ENCODE peak calls at places on chromosomes 4 and X, in four cellular contexts. B is H9, K is anterior cingulate cortex, S is LHCN-M2. R is an unnamed sample.

GRCh38 chr4:8427761-8428287 is 12.7 kb downstream of the ACOX3 start:
- DNase-seq in B (no peak), K (no peak), S (peak), R (peak)

GRCh38 chrX:2452799-2453198 is 48.0 kb downstream of the DHRSX start:
- DNase-seq in B (no peak), K (no peak), S (no peak), R (no peak)

GRCh38 chrX:84487365-84488353 is 14.6 kb downstream of the HDX start:
- DNase-seq in B (no peak), K (no peak), S (no peak), R (no peak)

GRCh38 chrX:45758738-45759397 is 558.2 kb upstream of the DIPK2B start:
- DNase-seq in B (no peak), K (no peak), S (peak), R (no peak)

GRCh38 chrX:39967348-39967747 is 130.4 kb downstream of the BCOR start:
- DNase-seq in B (no peak), K (no peak), S (no peak), R (no peak)

GRCh38 chr4:165540206-165540865 is 161.5 kb downstream of the CPE start:
- DNase-seq in B (no peak), K (no peak), S (no peak), R (no peak)

GRCh38 chrX:22429704-22430103 is 157.0 kb downstream of the CBLL2 start:
- DNase-seq in B (no peak), K (no peak), S (no peak), R (no peak)

GRCh38 chr4:43251760-43252317 is 359.3 kb downstream of the GRXCR1 start:
- DNase-seq in B (no peak), K (no peak), S (no peak), R (no peak)

GRCh38 chr4:2301806-2302205 is 39.9 kb upstream of the MXD4 start:
- DNase-seq in B (no peak), K (no peak), S (no peak), R (peak)

GRCh38 chr4:3452376-3452775 is 10.6 kb downstream of the HGFAC start:
- DNase-seq in B (peak), K (no peak), S (no peak), R (peak)

GRCh38 chrX:18075603-18076002 is 145.1 kb downstream of the BEND2 start:
- DNase-seq in B (no peak), K (no peak), S (no peak), R (no peak)

GRCh38 chrX:40964633-40965586 is 120.3 kb upstream of the USP9X start:
- DNase-seq in B (no peak), K (no peak), S (no peak), R (no peak)

GRCh38 chrX:153778151-153778551 is 2.7 kb upstream of the SRPK3 start:
- DNase-seq in B (no peak), K (no peak), S (no peak), R (peak)

GRCh38 chrX:42992199-42992943 is 214.4 kb upstream of the PPP1R2C start:
- DNase-seq in B (no peak), K (no peak), S (peak), R (no peak)

GRCh38 chrX:153381684-153382532 is 19.2 kb downstream of the PNMA6E start:
- DNase-seq in B (peak), K (no peak), S (peak), R (peak)

GRCh38 chr4:173545440-173545839 is 15.4 kb upstream of the HAND2 start:
- DNase-seq in B (no peak), K (no peak), S (no peak), R (no peak)

GRCh38 chr4:1297023-1297395 is 7.3 kb downstream of the MAEA start:
- DNase-seq in B (no peak), K (no peak), S (no peak), R (peak)

GRCh38 chr4:780730-781492 is 45.0 kb downstream of the CPLX1 start:
- DNase-seq in B (no peak), K (no peak), S (no peak), R (no peak)

GRCh38 chrX:78746496-78746895 is 1.0 kb upstream of the LPAR4 start:
- DNase-seq in B (peak), K (no peak), S (no peak), R (peak)

GRCh38 chrX:1476682-1477081 is 24.0 kb upstream of the ASMTL start:
- DNase-seq in B (no peak), K (no peak), S (no peak), R (no peak)

GRCh38 chrX:72392816-72393800 is 87.4 kb upstream of the CITED1 start:
- DNase-seq in B (no peak), K (no peak), S (no peak), R (no peak)

GRCh38 chr4:101655847-101656246 is 134.7 kb upstream of the BANK1 start:
- DNase-seq in B (no peak), K (no peak), S (no peak), R (no peak)

GRCh38 chr4:185623444-185624247 is 88.3 kb upstream of the PDLIM3 start:
- DNase-seq in B (no peak), K (no peak), S (no peak), R (no peak)

GRCh38 chr4:46937493-46937892 is 28.4 kb upstream of the COX7B2 start:
- DNase-seq in B (no peak), K (no peak), S (peak), R (no peak)

GRCh38 chrX:94524867-94525266 is 850.9 kb downstream of the FAM133A start:
- DNase-seq in B (peak), K (no peak), S (no peak), R (no peak)

GRCh38 chr4:98248984-98249383 is 12.2 kb upstream of the RAP1GDS1 start:
- DNase-seq in B (no peak), K (no peak), S (no peak), R (no peak)

GRCh38 chr4:26632916-26633315 is 49.0 kb downstream of the TBC1D19 start:
- DNase-seq in B (no peak), K (no peak), S (no peak), R (no peak)

GRCh38 chrX:131818297-131818936 is 204.7 kb upstream of the STK26 start:
- DNase-seq in B (no peak), K (no peak), S (no peak), R (no peak)

GRCh38 chr4:186628058-186628711 is 72.8 kb upstream of the MTNR1A start:
- DNase-seq in B (no peak), K (no peak), S (no peak), R (no peak)

GRCh38 chrX:120660638-120661037 is 30.8 kb upstream of the C1GALT1C1 start:
- DNase-seq in B (no peak), K (no peak), S (no peak), R (no peak)

GRCh38 chrX:19698125-19698524 is 182.8 kb upstream of the MAP3K15 start:
- DNase-seq in B (no peak), K (no peak), S (peak), R (no peak)

GRCh38 chr4:26757751-26758150 is 102.9 kb upstream of the STIM2 start:
- DNase-seq in B (no peak), K (no peak), S (no peak), R (no peak)

GRCh38 chr4:183798249-183798920 is 106.7 kb upstream of the STOX2 start:
- DNase-seq in B (peak), K (no peak), S (no peak), R (peak)

GRCh38 chrX:22033818-22034217 is 1.7 kb downstream of the PHEX start:
- DNase-seq in B (no peak), K (no peak), S (no peak), R (no peak)

GRCh38 chr4:105306820-105307219 is 160.1 kb downstream of the TET2 start:
- DNase-seq in B (no peak), K (no peak), S (no peak), R (no peak)

GRCh38 chrX:12657881-12658280 is 133.3 kb upstream of the PRPS2 start:
- DNase-seq in B (no peak), K (no peak), S (no peak), R (no peak)

GRCh38 chrX:142251202-142251601 is 46.1 kb upstream of the MAGEC2 start:
- DNase-seq in B (no peak), K (no peak), S (no peak), R (no peak)

GRCh38 chrX:119758682-119759332 is 419 bp downstream of the SOWAHD start:
- DNase-seq in B (peak), K (no peak), S (no peak), R (peak)

R was measured in H7.